ENCODE peak calls at places on chromosomes 3 and 15, in nine cellular contexts. V is pancreas; G is right atrium auricular region; S is NCI-H345; J is activated CD4-positive, alpha-beta T cell treated with anti-CD3 and anti-CD28 coated beads, Interleukin-2, amount 10 ng/mL, durations not matched to agents 7 days and 5 days; Y is WTC11; D is activated T-helper 1 cell treated with anti-CD3 and anti-CD28 coated beads, Interleukin-2, amount 50 U/mL, for 16 hours; M is amniotic stem cell; A is osteocyte. X is an unnamed sample.

GRCh38 chr15:94546838-94547237 is 315.5 kb downstream of the MCTP2 start:
- DNase-seq in G (no peak), M (no peak), S (no peak), V (no peak), A (no peak), D (no peak), J (no peak), Y (no peak), X (no peak)

GRCh38 chr15:74906193-74906449 is 530 bp downstream of the FAM219B start:
- DNase-seq in G (no peak), A (no peak), J (peak), V (no peak), Y (no peak), M (no peak), D (no peak), S (no peak), X (no peak)

GRCh38 chr15:92902723-92903587 is 2.8 kb downstream of the CHD2 start:
- DNase-seq in V (no peak), M (no peak), G (no peak), Y (no peak), A (no peak), D (no peak), S (no peak), J (no peak), X (no peak)

GRCh38 chr3:6860149-6860548 is 766 bp upstream of the GRM7 start:
- DNase-seq in J (no peak), Y (no peak), M (no peak), S (no peak), A (no peak), V (no peak), G (no peak), D (no peak), X (no peak)

GRCh38 chr3:9485248-9485647 is 68.4 kb downstream of the LHFPL4 start:
- DNase-seq in Y (no peak), G (no peak), S (no peak), V (no peak), J (no peak), M (no peak), D (no peak), A (no peak), X (no peak)

GRCh38 chr3:56366641-56366984 is 101.7 kb downstream of the ERC2 start:
- DNase-seq in G (no peak), S (peak), J (no peak), V (no peak), Y (no peak), A (no peak), D (no peak), M (no peak), X (no peak)

GRCh38 chr15:63370764-63371163 is 10.9 kb downstream of the CA12 start:
- DNase-seq in M (no peak), D (no peak), J (no peak), Y (no peak), S (peak), G (no peak), A (no peak), V (no peak), X (no peak)

GRCh38 chr3:187571701-187572100 is 98.5 kb downstream of the SST start:
- DNase-seq in A (no peak), M (no peak), G (no peak), J (no peak), Y (no peak), S (no peak), V (no peak), D (no peak), X (no peak)

GRCh38 chr3:16824085-16824696 is 60.6 kb upstream of the PLCL2 start:
- DNase-seq in D (no peak), G (no peak), J (peak), Y (no peak), M (no peak), V (no peak), A (no peak), S (no peak), X (no peak)

GRCh38 chr3:155202626-155203025 is 90.9 kb downstream of the STRIT1 start:
- DNase-seq in J (no peak), V (no peak), G (no peak), A (no peak), S (no peak), Y (no peak), M (no peak), D (no peak), X (no peak)

GRCh38 chr3:126277629-126278378 is 79.4 kb downstream of the KLF15 start:
- DNase-seq in V (no peak), G (no peak), A (no peak), S (no peak), Y (no peak), J (no peak), M (no peak), D (no peak), X (no peak)

GRCh38 chr3:78154521-78155186 is 1114.8 kb downstream of the ROBO2 start:
- DNase-seq in J (no peak), V (no peak), M (no peak), S (no peak), A (no peak), G (no peak), Y (no peak), D (no peak), X (no peak)

GRCh38 chr15:85306946-85307686 is 73.3 kb upstream of the AKAP13 start:
- DNase-seq in A (no peak), D (no peak), V (peak), S (peak), M (no peak), J (no peak), Y (no peak), G (no peak), X (no peak)

GRCh38 chr3:185825639-185826481 is 1.0 kb upstream of the IGF2BP2 start:
- DNase-seq in S (peak), J (peak), M (no peak), V (peak), Y (peak), G (no peak), A (no peak), D (no peak), X (peak)

GRCh38 chr15:53534105-53534839 is 225.2 kb downstream of the WDR72 start:
- DNase-seq in A (no peak), G (no peak), J (no peak), S (no peak), Y (no peak), V (no peak), D (no peak), M (no peak), X (no peak)

GRCh38 chr15:81274932-81275341 is 49.0 kb downstream of the STARD5 start:
- DNase-seq in Y (peak), J (peak), V (peak), M (peak), S (peak), G (peak), D (peak), A (peak), X (peak)

GRCh38 chr15:98003528-98003927 is 43.0 kb downstream of the ARRDC4 start:
- DNase-seq in V (no peak), Y (no peak), M (no peak), S (peak), G (no peak), A (no peak), D (no peak), J (no peak), X (no peak)

GRCh38 chr3:172355836-172356235 is 92.4 kb downstream of the GHSR start:
- DNase-seq in Y (no peak), M (peak), D (no peak), A (no peak), V (no peak), G (no peak), S (peak), J (no peak), X (peak)

GRCh38 chr3:111768571-111769100 is 90.4 kb upstream of the PHLDB2 start:
- DNase-seq in A (peak), D (no peak), G (no peak), Y (no peak), V (no peak), J (no peak), M (peak), S (no peak), X (peak)

GRCh38 chr3:114221165-114221880 is 16.1 kb downstream of the ZNF80 start:
- DNase-seq in M (no peak), A (no peak), Y (no peak), V (no peak), S (no peak), D (no peak), G (no peak), J (peak), X (no peak)

GRCh38 chr15:67839358-67839928 is 402 bp downstream of the RNU6-1 start:
- DNase-seq in V (no peak), S (peak), M (no peak), Y (no peak), D (no peak), A (no peak), G (no peak), J (peak), X (no peak)

GRCh38 chr3:161403251-161403650 is 31.9 kb upstream of the SPTSSB start:
- DNase-seq in S (no peak), V (no peak), D (no peak), Y (no peak), A (no peak), G (no peak), M (no peak), J (no peak), X (no peak)

GRCh38 chr3:154779571-154779970 is 300.5 kb upstream of the MME start:
- DNase-seq in A (no peak), V (no peak), Y (no peak), J (no peak), D (no peak), G (no peak), M (no peak), S (no peak), X (no peak)

GRCh38 chr15:65519781-65520299 is 2.4 kb upstream of the DPP8 start:
- DNase-seq in V (no peak), A (no peak), J (no peak), M (no peak), G (no peak), S (no peak), Y (no peak), D (no peak), X (no peak)

GRCh38 chr15:62779041-62779810 is 263.3 kb upstream of the TPM1 start:
- DNase-seq in D (no peak), S (no peak), G (peak), A (no peak), J (no peak), Y (no peak), V (no peak), M (peak), X (no peak)

GRCh38 chr3:159775372-159775961 is 213.2 kb upstream of the IL12A start:
- DNase-seq in A (no peak), G (peak), V (no peak), Y (peak), J (no peak), D (no peak), S (peak), M (no peak), X (no peak)

GRCh38 chr15:37900286-37901221 is 33.9 kb upstream of the TMCO5A start:
- DNase-seq in G (no peak), J (no peak), M (no peak), D (no peak), S (no peak), V (no peak), A (no peak), Y (no peak), X (no peak)

GRCh38 chr3:124995460-124995994 is 60.3 kb downstream of the HEG1 start:
- DNase-seq in V (no peak), A (no peak), Y (peak), D (no peak), G (peak), M (no peak), S (peak), J (peak), X (peak)

GRCh38 chr3:159234306-159234705 is 432.5 kb downstream of the MFSD1 start:
- DNase-seq in V (no peak), Y (no peak), S (no peak), J (no peak), A (no peak), G (no peak), M (peak), D (no peak), X (no peak)

GRCh38 chr15:40930430-40931299 is 1.5 kb downstream of the DLL4 start:
- DNase-seq in M (no peak), D (no peak), G (no peak), J (peak), A (no peak), S (peak), Y (peak), V (peak), X (no peak)

GRCh38 chr15:61318276-61318675 is 89.2 kb upstream of the RORA start:
- DNase-seq in G (no peak), A (no peak), D (no peak), V (peak), Y (no peak), J (no peak), M (no peak), S (no peak), X (no peak)

GRCh38 chr3:188974856-188975611 is 196.7 kb upstream of the TPRG1 start:
- DNase-seq in J (peak), S (peak), V (no peak), A (no peak), Y (no peak), M (no peak), D (no peak), G (no peak), X (no peak)

X was measured in H54.